ENCODE peak calls at places on chromosomes 16 and 17, in nine cellular contexts. P, L, H, B, V, D, C, S and E are unnamed samples.
A peak's percentile ranks its signal among the peaks of the same experiment; 100 is the strongest.

GRCh38 chr17:81398855-81399451 is 3.7 kb downstream of the BAHCC1 start:
- DNase-seq in V (no peak), C (peak; percentile 44), H (no peak), S (no peak), L (no peak), D (peak; percentile 28), B (no peak), P (no peak), E (no peak)

GRCh38 chr16:86033016-86033474 is 134.1 kb downstream of the IRF8 start:
- DNase-seq in V (no peak), D (no peak), C (no peak), P (no peak), H (no peak), B (no peak), L (no peak), S (no peak), E (no peak)

GRCh38 chr16:31568577-31569359 is 41.1 kb downstream of the AHSP start:
- DNase-seq in C (peak; percentile 2), H (no peak), V (no peak), S (no peak), D (no peak), P (no peak), B (no peak), L (no peak), E (no peak)

GRCh38 chr17:30173649-30174048 is 57.0 kb downstream of the NSRP1 start:
- DNase-seq in B (no peak), P (no peak), S (no peak), D (no peak), H (no peak), L (no peak), V (no peak), C (no peak), E (no peak)

GRCh38 chr17:62001105-62001504 is 64.0 kb downstream of the MED13 start:
- DNase-seq in B (no peak), C (no peak), P (no peak), L (no peak), S (no peak), V (no peak), D (no peak), H (no peak), E (no peak)

GRCh38 chr16:19361587-19361986 is 56.1 kb upstream of the TMC5 start:
- DNase-seq in P (no peak), B (no peak), C (no peak), V (no peak), L (no peak), H (no peak), S (no peak), D (no peak), E (no peak)

GRCh38 chr17:61420745-61421398 is 21.2 kb downstream of the TBX2 start:
- DNase-seq in H (no peak), C (no peak), L (no peak), B (no peak), P (no peak), S (no peak), D (no peak), V (no peak), E (no peak)

GRCh38 chr17:82065638-82066303 is at the start of gene DUS1L:
- DNase-seq in L (peak; percentile 78), C (peak; percentile 58), B (peak; percentile 84), P (peak; percentile 54), H (peak; percentile 72), S (no peak), D (no peak), V (peak; percentile 70), E (peak; percentile 64)

GRCh38 chr17:63948521-63948920 is 16.4 kb upstream of the CD79B start:
- DNase-seq in L (no peak), H (no peak), C (no peak), V (no peak), P (no peak), S (no peak), D (no peak), B (no peak), E (no peak)

GRCh38 chr16:48091077-48091476 is 64.7 kb downstream of the ABCC12 start:
- DNase-seq in S (no peak), C (no peak), V (no peak), H (no peak), L (no peak), P (no peak), D (no peak), B (no peak), E (no peak)

GRCh38 chr17:21375757-21376584 is at the start of gene KCNJ12:
- DNase-seq in B (no peak), H (no peak), S (no peak), L (no peak), P (no peak), C (peak; percentile 27), D (no peak), V (no peak), E (no peak)

GRCh38 chr17:77439382-77440013 is 298.7 kb downstream of the SEC14L1 start:
- DNase-seq in V (no peak), L (no peak), H (no peak), P (no peak), C (peak; percentile 71), S (no peak), B (no peak), D (no peak), E (no peak)

GRCh38 chr17:73474370-73474988 is 162.7 kb upstream of the CDC42EP4 start:
- DNase-seq in H (no peak), B (no peak), P (no peak), C (peak; percentile 39), D (peak; percentile 64), V (peak; percentile 3), S (no peak), L (no peak), E (no peak)

GRCh38 chr17:63984651-63985386 is 12.1 kb upstream of the SCN4A start:
- DNase-seq in C (peak; percentile 94), B (no peak), L (no peak), P (peak; percentile 58), H (no peak), D (peak; percentile 63), S (no peak), V (peak; percentile 20), E (no peak)

GRCh38 chr16:46908540-46909372 is 24.6 kb downstream of the GPT2 start:
- DNase-seq in S (no peak), C (peak; percentile 54), B (peak; percentile 69), V (peak; percentile 62), D (peak; percentile 86), P (peak; percentile 33), H (no peak), L (peak; percentile 57), E (peak; percentile 39)